ENCODE peak calls at places on chromosome 18, in ten cellular contexts. S is hepatic stellate cell; M is mesenteric fat pad; K is activated naive CD4-positive, alpha-beta T cell; H is activated T-cell treated with anti-CD3 and anti-CD28 coated beads for 1 hour; E is EL; Y is trophoblast cell; W is NCI-H1694 treated with DMSO at 0.1 percent for 48 hours; U is dorsolateral prefrontal cortex; A is colonic mucosa. J is an unnamed sample.

GRCh38 chr18:79191956-79192355 is 122.8 kb downstream of the ATP9B start:
- DNase-seq in S (no peak), Y (no peak), W (no peak), U (no peak), E (no peak), A (no peak), H (no peak), K (no peak), M (no peak), J (no peak)

GRCh38 chr18:46820863-46821262 is 64.0 kb upstream of the ST8SIA5 start:
- DNase-seq in E (no peak), S (no peak), W (no peak), Y (no peak), A (no peak), U (no peak), H (no peak), M (no peak), K (no peak), J (no peak)

GRCh38 chr18:6793986-6794385 is 64.5 kb downstream of the ARHGAP28 start:
- DNase-seq in K (no peak), U (no peak), S (no peak), W (no peak), E (no peak), Y (no peak), H (no peak), M (no peak), A (no peak), J (no peak)

GRCh38 chr18:11163668-11164067 is 14.3 kb upstream of the PIEZO2 start:
- DNase-seq in M (no peak), W (no peak), Y (no peak), E (no peak), U (no peak), H (no peak), K (no peak), A (no peak), S (peak), J (no peak)

GRCh38 chr18:48819781-48820482 is 130.8 kb downstream of the SMAD7 start:
- DNase-seq in K (no peak), U (peak), A (no peak), M (peak), E (no peak), H (no peak), Y (no peak), W (no peak), S (no peak), J (no peak)

GRCh38 chr18:35076556-35076955 is 35.3 kb downstream of the MAPRE2 start:
- DNase-seq in Y (peak), A (no peak), W (no peak), H (no peak), E (peak), M (no peak), K (no peak), U (no peak), S (peak), J (no peak)

GRCh38 chr18:10099539-10100140 is 185.8 kb downstream of the VAPA start:
- DNase-seq in W (no peak), Y (peak), S (no peak), U (no peak), K (no peak), M (no peak), H (no peak), A (no peak), E (peak), J (no peak)

GRCh38 chr18:9612215-9612830 is 2.0 kb downstream of the PPP4R1 start:
- DNase-seq in K (no peak), E (peak), S (peak), A (peak), U (peak), W (peak), H (peak), M (no peak), Y (peak), J (no peak)

GRCh38 chr18:61738042-61738441 is 154.8 kb downstream of the RNF152 start:
- DNase-seq in S (no peak), W (no peak), A (no peak), U (peak), K (no peak), H (no peak), Y (no peak), E (no peak), M (no peak), J (no peak)

GRCh38 chr18:45566025-45566740 is 49.1 kb upstream of the SLC14A2 start:
- DNase-seq in Y (no peak), S (no peak), U (no peak), M (no peak), W (no peak), A (peak), K (no peak), E (peak), H (no peak), J (no peak)

GRCh38 chr18:48826806-48827205 is 124.0 kb downstream of the SMAD7 start:
- DNase-seq in M (peak), E (no peak), K (no peak), S (no peak), Y (no peak), U (peak), H (no peak), A (peak), W (no peak), J (no peak)

GRCh38 chr18:48931680-48932461 is 18.9 kb downstream of the SMAD7 start:
- DNase-seq in Y (no peak), U (no peak), H (no peak), W (no peak), E (no peak), M (no peak), S (no peak), A (no peak), K (no peak), J (no peak)

GRCh38 chr18:12574494-12575185 is 83.3 kb downstream of the SPIRE1 start:
- DNase-seq in H (no peak), M (no peak), E (no peak), W (no peak), K (no peak), U (no peak), S (no peak), Y (no peak), A (no peak), J (no peak)

GRCh38 chr18:2102022-2102421 is 469.3 kb downstream of the METTL4 start:
- DNase-seq in S (no peak), M (no peak), Y (no peak), K (no peak), A (no peak), H (no peak), U (no peak), E (no peak), W (no peak), J (no peak)

GRCh38 chr18:11729556-11729955 is 40.5 kb downstream of the GNAL start:
- DNase-seq in A (no peak), E (no peak), U (no peak), M (no peak), Y (no peak), S (no peak), K (no peak), W (no peak), H (no peak), J (no peak)

GRCh38 chr18:3869848-3870247 is 419.9 kb downstream of the TGIF1 start:
- DNase-seq in Y (peak), E (peak), K (no peak), W (peak), S (peak), M (no peak), U (no peak), H (no peak), A (no peak), J (no peak)

GRCh38 chr18:40413160-40413559 is 1541.9 kb upstream of the PIK3C3 start:
- DNase-seq in H (no peak), S (no peak), E (no peak), Y (peak), U (peak), A (peak), W (peak), M (no peak), K (no peak), J (no peak)

GRCh38 chr18:21760321-21760720 is 19.7 kb downstream of the MIB1 start:
- DNase-seq in K (no peak), H (no peak), Y (no peak), M (no peak), U (no peak), W (no peak), A (no peak), E (peak), S (no peak), J (no peak)

GRCh38 chr18:25239636-25240468 is 112.1 kb downstream of the ZNF521 start:
- DNase-seq in E (no peak), W (no peak), Y (no peak), H (no peak), M (no peak), K (no peak), S (no peak), A (no peak), U (no peak), J (no peak)

J was measured in T follicular helper cell.